ENCODE peak calls at places on chromosomes 6 and 20, in six cellular contexts. Y is lower leg skin; N is naive thymus-derived CD4-positive, alpha-beta T cell; Q is NCI-H2029 treated with DMSO at 0.1 percent for 48 hours; X is right lobe of liver; C is activated naive CD4-positive, alpha-beta T cell treated with anti-CD3 and anti-CD28 coated beads, Interleukin-2, amount 10 ng/mL, durations not matched to agents 7 days and 5 days. K is an unnamed sample.

GRCh38 chr6:33173228-33174180 is 18.8 kb downstream of the COL11A2 start:
- DNase-seq in Y (no peak), N (no peak), Q (no peak), X (no peak), C (no peak), K (no peak)

GRCh38 chr6:2492686-2493523 is 247.5 kb upstream of the GMDS start:
- DNase-seq in Y (no peak), N (no peak), Q (no peak), X (no peak), C (no peak), K (no peak)

GRCh38 chr20:3768342-3769130 is 983 bp upstream of the ADISSP start:
- DNase-seq in Y (peak; percentile 64), N (peak; percentile 83), Q (no peak), X (peak; percentile 75), C (peak; percentile 89), K (peak; percentile 84)

GRCh38 chr20:1757606-1758507 is 100.3 kb upstream of the SIRPG start:
- DNase-seq in Y (no peak), N (no peak), Q (no peak), X (no peak), C (no peak), K (no peak)

GRCh38 chr6:125166711-125167110 is 13.1 kb downstream of the TPD52L1 start:
- DNase-seq in Y (no peak), N (no peak), Q (no peak), X (no peak), C (no peak), K (no peak)

GRCh38 chr20:408843-409696 is 971 bp downstream of the RBCK1 start:
- DNase-seq in Y (no peak), N (no peak), Q (no peak), X (no peak), C (peak; percentile 50), K (no peak)

GRCh38 chr20:48530957-48531356 is 296.8 kb downstream of the PREX1 start:
- DNase-seq in Y (no peak), N (no peak), Q (no peak), X (no peak), C (no peak), K (no peak)

GRCh38 chr20:17796096-17796563 is 96.4 kb downstream of the BANF2 start:
- DNase-seq in Y (peak; percentile 40), N (no peak), Q (no peak), X (peak; percentile 72), C (no peak), K (peak; percentile 65)

GRCh38 chr6:110811187-110811586 is 4.1 kb downstream of the CDK19 start:
- DNase-seq in Y (no peak), N (no peak), Q (no peak), X (no peak), C (no peak), K (no peak)

GRCh38 chr6:150377211-150377781 is 8.5 kb downstream of the IYD start:
- DNase-seq in Y (no peak), N (no peak), Q (peak; percentile 5), X (peak; percentile 28), C (no peak), K (peak; percentile 60)

GRCh38 chr6:151652338-151652737 is 155.1 kb upstream of the ESR1 start:
- DNase-seq in Y (peak; percentile 43), N (no peak), Q (no peak), X (peak; percentile 39), C (no peak), K (no peak)

GRCh38 chr6:72035483-72035882 is 149.1 kb downstream of the RIMS1 start:
- DNase-seq in Y (no peak), N (no peak), Q (no peak), X (no peak), C (no peak), K (no peak)

GRCh38 chr6:81731814-81732213 is 20.7 kb downstream of the TENT5A start:
- DNase-seq in Y (no peak), N (no peak), Q (no peak), X (no peak), C (no peak), K (no peak)

GRCh38 chr20:60948230-60948629 is 303.8 kb upstream of the CDH4 start:
- DNase-seq in Y (no peak), N (no peak), Q (no peak), X (no peak), C (no peak), K (no peak)

GRCh38 chr6:149185799-149186357 is 131.6 kb upstream of the TAB2 start:
- DNase-seq in Y (no peak), N (no peak), Q (no peak), X (no peak), C (no peak), K (no peak)

GRCh38 chr20:16434087-16434664 is 139.1 kb downstream of the KIF16B start:
- DNase-seq in Y (no peak), N (peak; percentile 18), Q (no peak), X (peak; percentile 33), C (peak; percentile 54), K (peak; percentile 57)

GRCh38 chr6:163963205-163964120 is 548.9 kb downstream of the QKI start:
- DNase-seq in Y (no peak), N (no peak), Q (no peak), X (no peak), C (no peak), K (no peak)

GRCh38 chr6:31907158-31907813 is 5.4 kb upstream of the ZBTB12 start:
- DNase-seq in Y (no peak), N (no peak), Q (no peak), X (no peak), C (no peak), K (no peak)

GRCh38 chr6:125267806-125268523 is 33.8 kb downstream of the HDDC2 start:
- DNase-seq in Y (no peak), N (no peak), Q (no peak), X (peak; percentile 9), C (no peak), K (no peak)

GRCh38 chr6:106256201-106256968 is 69.2 kb downstream of the ATG5 start:
- DNase-seq in Y (no peak), N (no peak), Q (no peak), X (no peak), C (no peak), K (no peak)

GRCh38 chr6:165663736-165664552 is 903 bp upstream of the PDE10A start:
- DNase-seq in Y (no peak), N (no peak), Q (no peak), X (no peak), C (no peak), K (no peak)

GRCh38 chr20:58054744-58055373 is 173.6 kb downstream of the ANKRD60 start:
- DNase-seq in Y (peak; percentile 21), N (no peak), Q (no peak), X (peak; percentile 30), C (no peak), K (no peak)

GRCh38 chr6:112691289-112691688 is 344.2 kb downstream of the RFPL4B start:
- DNase-seq in Y (peak; percentile 43), N (no peak), Q (no peak), X (no peak), C (no peak), K (no peak)

GRCh38 chr20:46695888-46696287 is 6.6 kb upstream of the TP53RK start:
- DNase-seq in Y (no peak), N (no peak), Q (no peak), X (no peak), C (no peak), K (no peak)

GRCh38 chr6:146598785-146599405 is at the start of gene ADGB:
- DNase-seq in Y (peak; percentile 19), N (no peak), Q (no peak), X (peak; percentile 69), C (no peak), K (peak; percentile 82)

GRCh38 chr6:158014505-158015187 is 33.0 kb downstream of the SYNJ2 start:
- DNase-seq in Y (no peak), N (no peak), Q (no peak), X (peak; percentile 6), C (no peak), K (peak; percentile 29)

GRCh38 chr20:49450281-49450707 is 32.2 kb downstream of the KCNB1 start:
- DNase-seq in Y (no peak), N (no peak), Q (no peak), X (no peak), C (no peak), K (no peak)

GRCh38 chr6:108576724-108577123 is 16.0 kb downstream of the FOXO3 start:
- DNase-seq in Y (no peak), N (no peak), Q (no peak), X (no peak), C (no peak), K (no peak)

GRCh38 chr6:136148051-136148450 is 102.1 kb downstream of the MTFR2 start:
- DNase-seq in Y (no peak), N (no peak), Q (no peak), X (no peak), C (no peak), K (no peak)

GRCh38 chr6:159926542-159927203 is 35.9 kb downstream of the MAS1 start:
- DNase-seq in Y (no peak), N (no peak), Q (no peak), X (no peak), C (no peak), K (no peak)

GRCh38 chr20:11205769-11206362 is 532.1 kb upstream of the JAG1 start:
- DNase-seq in Y (no peak), N (no peak), Q (no peak), X (no peak), C (no peak), K (no peak)